ENCODE peak calls at places on chromosomes 16 and 17, in six cellular contexts. D, R, L, T, E and U are unnamed samples.
A peak's percentile ranks its signal among the peaks of the same experiment; 100 is the strongest.

GRCh38 chr16:84964729-84965128 is 46.6 kb downstream of the ZDHHC7 start:
- DNase-seq in D (no peak), R (no peak), L (no peak), T (no peak), E (no peak), U (no peak)

GRCh38 chr16:1906052-1906845 is 12.0 kb downstream of the HS3ST6 start:
- DNase-seq in D (no peak), R (peak; percentile 66), L (no peak), T (no peak), E (no peak), U (no peak)

GRCh38 chr16:14129502-14129901 is 58.4 kb downstream of the MRTFB start:
- DNase-seq in D (no peak), R (no peak), L (no peak), T (no peak), E (no peak), U (no peak)

GRCh38 chr16:50178397-50179018 is 25.4 kb downstream of the TENT4B start:
- DNase-seq in D (no peak), R (no peak), L (no peak), T (no peak), E (no peak), U (no peak)

GRCh38 chr17:30493802-30494201 is 16.6 kb downstream of the GOSR1 start:
- DNase-seq in D (no peak), R (no peak), L (no peak), T (no peak), E (no peak), U (no peak)

GRCh38 chr16:80167657-80168056 is 373.1 kb upstream of the DYNLRB2 start:
- DNase-seq in D (no peak), R (no peak), L (no peak), T (peak; percentile 45), E (no peak), U (no peak)

GRCh38 chr16:85089485-85089884 is 22.8 kb downstream of the CIBAR2 start:
- DNase-seq in D (no peak), R (no peak), L (no peak), T (no peak), E (no peak), U (no peak)

GRCh38 chr16:82368041-82368440 is 198.0 kb upstream of the MPHOSPH6 start:
- DNase-seq in D (no peak), R (no peak), L (no peak), T (peak; percentile 31), E (no peak), U (no peak)

GRCh38 chr16:1433756-1434155 is 2.9 kb downstream of the PERCC1 start:
- DNase-seq in D (no peak), R (no peak), L (no peak), T (no peak), E (no peak), U (no peak)

GRCh38 chr17:81277938-81278693 is 17.0 kb downstream of the SLC38A10 start:
- DNase-seq in D (no peak), R (no peak), L (no peak), T (no peak), E (no peak), U (no peak)

GRCh38 chr17:15260376-15261062 is 4.6 kb downstream of the PMP22 start:
- DNase-seq in D (peak; percentile 91), R (peak; percentile 92), L (peak; percentile 91), T (peak; percentile 94), E (peak; percentile 71), U (peak; percentile 79)
- TF ChIP-seq CTCF in D (peak; percentile 55), R (peak; percentile 85), L (peak; percentile 91), T (peak; percentile 90), E (peak; percentile 68), U (peak; percentile 92)

GRCh38 chr16:70642633-70643032 is 3.7 kb upstream of the IL34 start:
- DNase-seq in D (no peak), R (no peak), L (no peak), T (no peak), E (no peak), U (no peak)

GRCh38 chr16:70648606-70649005 is 2.2 kb downstream of the IL34 start:
- DNase-seq in D (no peak), R (no peak), L (no peak), T (no peak), E (no peak), U (no peak)

GRCh38 chr16:70647461-70648359 is 1.4 kb downstream of the IL34 start:
- DNase-seq in D (no peak), R (peak; percentile 76), L (no peak), T (no peak), E (no peak), U (no peak)

GRCh38 chr16:70646260-70647241 is at the start of gene IL34:
- DNase-seq in D (no peak), R (peak; percentile 75), L (peak; percentile 28), T (no peak), E (no peak), U (no peak)

GRCh38 chr16:70644763-70645597 is 1.4 kb upstream of the IL34 start:
- DNase-seq in D (no peak), R (no peak), L (no peak), T (no peak), E (no peak), U (no peak)
- TF ChIP-seq CTCF in D (no peak), R (no peak), L (no peak), T (no peak), E (no peak), U (no peak)

GRCh38 chr17:834136-834535 is 52.0 kb downstream of the MRM3 start:
- DNase-seq in D (no peak), R (no peak), L (no peak), T (no peak), E (no peak), U (no peak)
- TF ChIP-seq CTCF in D (no peak), R (no peak), L (no peak), T (no peak), E (no peak), U (no peak)

GRCh38 chr17:79926002-79926307 is 86.7 kb upstream of the CBX4 start:
- DNase-seq in D (no peak), R (no peak), L (no peak), T (no peak), E (no peak), U (no peak)

GRCh38 chr17:79924639-79924976 is 85.4 kb upstream of the CBX4 start:
- DNase-seq in D (no peak), R (no peak), L (no peak), T (no peak), E (no peak), U (no peak)

GRCh38 chr17:79925242-79925957 is 86.2 kb upstream of the CBX4 start:
- DNase-seq in D (peak; percentile 53), R (no peak), L (no peak), T (peak; percentile 88), E (no peak), U (no peak)

GRCh38 chr17:79922798-79923197 is 83.6 kb upstream of the CBX4 start:
- DNase-seq in D (no peak), R (no peak), L (no peak), T (no peak), E (no peak), U (no peak)

DNA sequence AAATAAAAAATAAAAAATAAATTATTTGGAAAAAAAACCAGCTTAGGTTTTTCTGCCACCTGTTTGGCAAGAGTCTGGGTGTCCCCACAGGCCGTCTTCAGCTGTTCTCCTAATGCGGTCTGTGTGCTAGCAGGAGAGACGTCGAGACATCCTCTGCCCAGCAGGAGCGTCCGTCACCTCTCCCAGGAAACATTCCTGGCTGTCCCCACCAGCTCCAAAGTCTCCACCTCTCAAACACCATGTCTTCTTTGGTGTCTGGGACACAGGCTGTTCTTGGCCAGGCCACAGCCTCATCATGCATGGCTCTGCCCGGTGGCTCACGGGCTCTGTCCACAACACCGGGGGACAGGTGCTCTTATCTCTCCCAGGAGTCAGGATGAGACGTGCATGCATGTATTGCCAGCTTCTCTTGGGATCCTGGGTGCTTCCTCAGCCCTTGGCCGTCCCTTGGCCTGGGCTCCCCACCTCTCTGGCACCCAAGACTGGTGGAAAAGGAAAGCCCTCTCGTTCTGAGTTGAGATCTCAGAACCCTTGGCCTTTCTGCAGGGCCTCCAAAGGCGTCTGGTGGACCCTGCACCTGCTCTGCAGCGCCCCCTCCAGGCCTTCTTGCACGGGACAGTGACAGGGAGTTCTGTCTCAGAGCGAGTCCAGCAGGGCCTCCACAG is 84.9 kb upstream of the CBX4 start:
- DNase-seq in D (no peak), R (no peak), L (no peak), T (peak; percentile 52), E (peak; percentile 50), U (peak; percentile 60)
- TF ChIP-seq CTCF in D (peak; percentile 66), R (peak; percentile 17), L (no peak), T (peak; percentile 81), E (peak; percentile 47), U (peak; percentile 69)